ENCODE peak calls at places on chromosomes 3 and 15, in six cellular contexts. W is K562, Y is esophagus muscularis mucosa, J is A549, V is ovary, N is stomach. K is an unnamed sample.

GRCh38 chr3:124826703-124827102 is 60.5 kb downstream of the ITGB5 start:
- DNase-seq in J (no peak), Y (no peak), V (no peak), W (no peak), N (no peak), K (no peak)

GRCh38 chr3:15384510-15385237 is 42.7 kb downstream of the METTL6 start:
- DNase-seq in V (no peak), N (no peak), J (no peak), W (no peak), Y (no peak), K (no peak)

GRCh38 chr3:189389346-189389745 is 217.6 kb downstream of the TPRG1 start:
- DNase-seq in Y (no peak), W (no peak), V (no peak), J (no peak), N (no peak), K (no peak)

GRCh38 chr3:64264491-64265109 is 39.3 kb upstream of the PRICKLE2 start:
- DNase-seq in J (no peak), N (no peak), W (no peak), Y (no peak), V (no peak), K (no peak)

GRCh38 chr3:34176723-34177122 is 378.3 kb downstream of the PDCD6IP start:
- DNase-seq in V (no peak), Y (no peak), N (no peak), J (no peak), W (no peak), K (no peak)

GRCh38 chr3:16916840-16917239 is 32.1 kb downstream of the PLCL2 start:
- DNase-seq in N (no peak), W (no peak), J (no peak), Y (no peak), V (no peak), K (no peak)

GRCh38 chr15:78312551-78312950 is 13.1 kb upstream of the SKIC8 start:
- DNase-seq in J (no peak), N (no peak), V (no peak), Y (no peak), W (no peak), K (no peak)

GRCh38 chr15:72685301-72685924 is 569 bp downstream of the HIGD2B start:
- DNase-seq in J (peak), Y (no peak), V (no peak), W (peak), N (no peak), K (no peak)

GRCh38 chr3:197890693-197891092 is 59.3 kb upstream of the RPL35A start:
- DNase-seq in J (no peak), Y (no peak), N (no peak), V (no peak), W (no peak), K (no peak)

GRCh38 chr3:187498211-187498610 is 130.0 kb downstream of the RTP4 start:
- DNase-seq in N (no peak), V (no peak), Y (peak), W (no peak), J (no peak), K (no peak)

GRCh38 chr15:65916664-65917406 is 47.5 kb downstream of the RAB11A start:
- DNase-seq in Y (no peak), W (peak), V (peak), N (peak), J (peak), K (peak)

GRCh38 chr3:6717026-6717943 is 143.6 kb upstream of the GRM7 start:
- DNase-seq in N (no peak), Y (no peak), V (no peak), W (no peak), J (no peak), K (no peak)

GRCh38 chr3:192433704-192434103 is 293.6 kb downstream of the FGF12 start:
- DNase-seq in W (no peak), J (peak), V (no peak), Y (no peak), N (no peak), K (no peak)

GRCh38 chr3:196399485-196399945 is 32.7 kb downstream of the UBXN7 start:
- DNase-seq in V (no peak), Y (no peak), W (peak), N (no peak), J (no peak), K (no peak)

GRCh38 chr3:129016366-129016724 is 15.2 kb downstream of the EFCC1 start:
- DNase-seq in W (no peak), V (no peak), Y (no peak), N (peak), J (no peak), K (no peak)

GRCh38 chr3:29764059-29764458 is 483.2 kb downstream of the RBMS3 start:
- DNase-seq in J (no peak), V (no peak), Y (no peak), W (no peak), N (no peak), K (no peak)

GRCh38 chr3:156553705-156554356 is 1.1 kb downstream of the SSR3 start:
- DNase-seq in J (no peak), Y (no peak), W (peak), V (no peak), N (no peak), K (no peak)

GRCh38 chr3:156551746-156552145 is 3.2 kb downstream of the SSR3 start:
- DNase-seq in Y (no peak), W (no peak), V (no peak), N (no peak), J (no peak), K (no peak)

GRCh38 chr3:156554515-156554841 is 439 bp downstream of the SSR3 start:
- DNase-seq in W (no peak), Y (no peak), J (no peak), N (peak), V (no peak), K (no peak)

GRCh38 chr3:156552973-156553372 is 1.9 kb downstream of the SSR3 start:
- DNase-seq in V (no peak), W (no peak), J (no peak), Y (no peak), N (no peak), K (no peak)

GRCh38 chr3:156554842-156555687 is at the start of gene SSR3:
- DNase-seq in J (peak), W (peak), V (peak), Y (peak), N (peak), K (peak)
- TF ChIP-seq EP300 in J (no peak), W (peak), V (no peak), Y (no peak), N (no peak), K (no peak)

DNA sequence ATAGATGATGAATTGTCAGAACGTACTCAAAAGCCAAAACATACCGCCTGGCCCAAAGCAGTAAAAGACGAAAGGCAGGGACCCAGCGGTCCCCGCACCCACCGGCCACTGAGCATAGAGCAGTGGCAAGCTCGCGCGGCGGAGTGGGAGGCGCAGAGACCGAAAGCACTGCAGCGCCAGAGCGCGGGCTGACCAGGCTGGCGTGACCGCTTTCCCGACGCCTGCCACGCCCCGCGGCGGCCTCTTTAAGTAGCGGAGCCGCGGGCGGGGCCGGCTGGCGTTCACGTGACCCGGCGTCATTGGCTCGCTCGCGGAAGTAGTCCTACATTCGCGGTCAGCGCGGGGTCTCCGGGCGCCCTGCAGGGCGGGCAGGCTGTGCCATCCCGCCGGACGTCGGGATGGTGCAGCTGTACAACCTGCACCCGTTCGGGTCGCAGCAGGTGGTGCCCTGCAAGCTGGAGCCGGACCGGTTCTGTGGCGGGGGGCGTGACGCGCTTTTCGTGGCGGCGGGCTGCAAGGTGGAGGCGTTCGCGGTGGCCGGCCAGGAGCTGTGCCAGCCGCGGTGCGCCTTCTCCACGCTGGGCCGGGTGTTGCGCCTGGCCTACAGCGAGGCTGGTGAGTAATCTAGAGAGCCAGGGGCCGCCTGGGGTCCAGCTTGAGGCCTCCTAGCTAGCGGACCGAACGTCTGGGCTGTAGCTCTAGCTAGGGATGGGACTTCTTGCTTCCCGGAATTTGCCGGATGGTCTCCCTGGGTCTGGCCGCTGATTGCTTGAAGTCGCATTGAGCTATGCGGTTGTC is at the start of gene HPS3:
- DNase-seq in V (peak), N (peak), W (peak), J (peak), Y (peak), K (peak)
- TF ChIP-seq CTCF in V (no peak), N (no peak), W (no peak), J (no peak), Y (no peak), K (peak)

DNA sequence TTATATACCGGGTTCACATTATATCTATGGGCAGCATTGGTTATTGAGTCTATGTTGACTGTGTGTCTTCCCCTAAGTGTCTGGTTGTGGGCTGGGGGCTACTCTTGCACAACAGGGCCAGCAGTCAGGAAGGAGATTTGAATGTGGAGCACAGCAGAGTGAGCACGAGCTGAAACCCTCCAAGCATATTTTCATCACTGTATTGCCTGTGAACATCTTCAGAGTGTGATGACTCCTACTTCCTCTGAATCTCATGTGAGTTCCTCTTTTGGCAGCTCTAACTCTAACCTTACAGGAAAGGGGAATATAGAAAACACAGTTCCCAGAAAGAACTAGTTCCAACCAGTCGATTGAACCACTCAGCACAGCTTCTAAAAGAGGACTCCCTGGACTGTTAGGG is 211.5 kb downstream of the RAP2B start:
- DNase-seq in N (no peak), W (no peak), V (no peak), Y (no peak), J (no peak), K (peak)
- TF ChIP-seq EP300 in N (no peak), W (no peak), V (no peak), Y (no peak), J (no peak), K (no peak)

GRCh38 chr15:70665599-70665998 is 97.8 kb downstream of the UACA start:
- DNase-seq in N (no peak), Y (no peak), V (no peak), J (no peak), W (no peak), K (no peak)

GRCh38 chr15:70669966-70670658 is 93.2 kb downstream of the UACA start:
- DNase-seq in N (peak), Y (no peak), V (no peak), J (no peak), W (peak), K (no peak)

GRCh38 chr15:70672081-70672480 is 91.3 kb downstream of the UACA start:
- DNase-seq in N (no peak), V (no peak), J (no peak), Y (no peak), W (no peak), K (no peak)

GRCh38 chr15:70669006-70669602 is 94.3 kb downstream of the UACA start:
- DNase-seq in V (no peak), J (no peak), Y (no peak), N (no peak), W (no peak), K (no peak)

DNA sequence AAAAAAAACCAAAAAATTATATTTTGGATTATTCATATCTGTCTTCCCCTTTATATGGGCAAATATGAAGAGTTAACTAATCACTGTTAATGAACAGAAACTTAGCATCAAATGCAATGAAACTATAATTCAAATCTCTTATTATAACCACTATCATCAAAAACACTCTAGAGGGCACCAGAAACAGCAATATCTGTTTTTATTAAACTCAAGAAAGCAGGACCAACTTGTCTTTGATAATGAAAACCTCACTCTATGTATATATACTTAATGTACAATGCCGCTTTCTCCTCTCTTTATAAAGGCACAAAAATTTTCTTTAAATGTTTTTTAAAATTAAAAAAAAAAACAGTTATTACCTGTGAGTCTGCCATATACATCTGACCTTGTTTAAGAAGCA is 92.7 kb downstream of the UACA start:
- DNase-seq in Y (no peak), N (no peak), V (no peak), J (no peak), W (no peak), K (no peak)
- TF ChIP-seq CTCF in Y (no peak), N (no peak), V (no peak), J (peak), W (no peak), K (no peak)

K was measured in upper lobe of left lung.